ENCODE peak calls at places on chromosomes 7 and 10, in six cellular contexts. S is PC-3, U is choroid plexus epithelial cell, J is bronchial epithelial cell, Z is A549, V is astrocyte. K is an unnamed sample.

GRCh38 chr7:111678281-111678680 is 116.0 kb upstream of the IMMP2L start:
- DNase-seq in U (peak; percentile 61), J (peak; percentile 54), S (peak; percentile 51), V (peak; percentile 32), Z (no peak), K (peak; percentile 46)

GRCh38 chr10:48655426-48656240 is 29.0 kb upstream of the WDFY4 start:
- DNase-seq in Z (peak; percentile 62), J (peak; percentile 26), V (peak; percentile 44), U (peak; percentile 47), S (peak; percentile 74), K (peak; percentile 45)

GRCh38 chr10:43125881-43126731 is 12.1 kb upstream of the CSGALNACT2 start:
- DNase-seq in U (no peak), S (no peak), J (no peak), Z (no peak), V (no peak), K (no peak)

GRCh38 chr10:121188005-121188404 is 336.8 kb downstream of the WDR11 start:
- DNase-seq in V (no peak), Z (no peak), U (no peak), S (no peak), J (peak; percentile 58), K (peak; percentile 49)

GRCh38 chr10:126959906-126960685 is 54.9 kb downstream of the DOCK1 start:
- DNase-seq in V (no peak), Z (no peak), U (no peak), S (peak; percentile 55), J (no peak), K (no peak)

GRCh38 chr7:27189560-27190283 is 4.7 kb upstream of the HOXA11 start:
- DNase-seq in Z (no peak), S (peak; percentile 13), U (no peak), V (no peak), J (no peak), K (no peak)

GRCh38 chr7:81986745-81987470 is 217.1 kb upstream of the HGF start:
- DNase-seq in J (no peak), V (no peak), U (no peak), Z (no peak), S (no peak), K (no peak)

GRCh38 chr10:101958691-101959090 is 97.3 kb downstream of the ARMH3 start:
- DNase-seq in Z (no peak), U (no peak), S (no peak), V (no peak), J (no peak), K (no peak)

GRCh38 chr10:55043540-55043939 is 242.5 kb upstream of the PCDH15 start:
- DNase-seq in V (no peak), Z (no peak), S (no peak), U (no peak), J (no peak), K (no peak)

GRCh38 chr7:133645870-133646492 is 393.1 kb downstream of the EXOC4 start:
- DNase-seq in V (peak; percentile 6), S (peak; percentile 17), U (no peak), J (no peak), Z (no peak), K (peak; percentile 25)

GRCh38 chr10:124886195-124886594 is 55.7 kb upstream of the ZRANB1 start:
- DNase-seq in J (no peak), S (no peak), U (peak; percentile 10), V (no peak), Z (no peak), K (no peak)

GRCh38 chr7:158353606-158354570 is 233.7 kb downstream of the PTPRN2 start:
- DNase-seq in S (peak; percentile 61), Z (peak; percentile 44), J (peak; percentile 27), V (no peak), U (peak; percentile 51), K (peak; percentile 40)

GRCh38 chr10:118007773-118008172 is 39.0 kb downstream of the RAB11FIP2 start:
- DNase-seq in U (peak; percentile 41), Z (no peak), S (no peak), J (no peak), V (no peak), K (no peak)

GRCh38 chr7:17991866-17992648 is 35.6 kb downstream of the PRPS1L1 start:
- DNase-seq in J (no peak), S (no peak), Z (no peak), V (no peak), U (peak; percentile 17), K (no peak)

GRCh38 chr7:99498546-99498944 is 1.5 kb downstream of the ZNF394 start:
- DNase-seq in V (no peak), U (no peak), Z (no peak), J (no peak), S (peak; percentile 19), K (no peak)

GRCh38 chr7:12771378-12771877 is 84.0 kb downstream of the ARL4A start:
- DNase-seq in V (peak; percentile 88), J (no peak), S (no peak), U (peak; percentile 25), Z (no peak), K (peak; percentile 5)

GRCh38 chr10:132745971-132746370 is 40.0 kb downstream of the NKX6-2 start:
- DNase-seq in Z (no peak), J (no peak), S (no peak), U (no peak), V (no peak), K (no peak)

GRCh38 chr10:92756233-92757065 is 66.7 kb downstream of the HHEX start:
- DNase-seq in V (no peak), U (peak; percentile 46), Z (peak; percentile 25), J (peak; percentile 23), S (no peak), K (no peak)

GRCh38 chr10:89565180-89565579 is 29.8 kb upstream of the SLC16A12 start:
- DNase-seq in J (no peak), S (no peak), V (no peak), Z (no peak), U (no peak), K (no peak)

GRCh38 chr7:50404392-50404791 is 45.8 kb downstream of the FIGNL1 start:
- DNase-seq in J (no peak), S (no peak), U (peak; percentile 5), Z (peak; percentile 9), V (no peak), K (no peak)
- TF ChIP-seq CTCF in J (no peak), S (peak; percentile 28), U (peak; percentile 30), Z (no peak), V (no peak), K (no peak)

GRCh38 chr7:70573202-70573810 is 558.6 kb upstream of the GALNT17 start:
- DNase-seq in U (no peak), S (no peak), Z (no peak), V (peak; percentile 46), J (no peak), K (no peak)

GRCh38 chr7:70570029-70570428 is 561.9 kb upstream of the GALNT17 start:
- DNase-seq in U (no peak), S (no peak), Z (no peak), J (peak; percentile 52), V (no peak), K (peak; percentile 66)

GRCh38 chr7:70571986-70572385 is 560.0 kb upstream of the GALNT17 start:
- DNase-seq in J (no peak), S (no peak), Z (no peak), V (no peak), U (no peak), K (no peak)

GRCh38 chr7:70570961-70571360 is 561.0 kb upstream of the GALNT17 start:
- DNase-seq in U (no peak), J (no peak), Z (no peak), V (no peak), S (no peak), K (no peak)

GRCh38 chr7:70571403-70571911 is 560.5 kb upstream of the GALNT17 start:
- DNase-seq in J (peak; percentile 84), V (peak; percentile 82), S (no peak), Z (peak; percentile 55), U (peak; percentile 31), K (peak; percentile 83)
- H3K4me3 ChIP-seq in J (no peak overlapping the region), V (no peak overlapping the region), S (no peak overlapping the region), Z (no peak overlapping the region), U (no peak overlapping the region), K (no peak overlapping the region)

GRCh38 chr10:73414230-73414981 is 548 bp upstream of the ANXA7 start:
- DNase-seq in S (peak; percentile 83), Z (no peak), J (peak; percentile 86), U (peak; percentile 3), V (no peak), K (peak; percentile 84)

GRCh38 chr10:73410897-73411296 is 3.0 kb downstream of the ANXA7 start:
- DNase-seq in U (no peak), S (no peak), V (no peak), J (no peak), Z (no peak), K (no peak)

GRCh38 chr10:73413108-73413527 is 740 bp downstream of the ANXA7 start:
- DNase-seq in Z (peak; percentile 80), V (no peak), S (peak; percentile 96), J (peak; percentile 47), U (no peak), K (peak; percentile 41)

GRCh38 chr10:73416571-73416970 is 2.7 kb upstream of the ANXA7 start:
- DNase-seq in J (no peak), S (peak; percentile 98), U (no peak), V (no peak), Z (no peak), K (no peak)

DNA sequence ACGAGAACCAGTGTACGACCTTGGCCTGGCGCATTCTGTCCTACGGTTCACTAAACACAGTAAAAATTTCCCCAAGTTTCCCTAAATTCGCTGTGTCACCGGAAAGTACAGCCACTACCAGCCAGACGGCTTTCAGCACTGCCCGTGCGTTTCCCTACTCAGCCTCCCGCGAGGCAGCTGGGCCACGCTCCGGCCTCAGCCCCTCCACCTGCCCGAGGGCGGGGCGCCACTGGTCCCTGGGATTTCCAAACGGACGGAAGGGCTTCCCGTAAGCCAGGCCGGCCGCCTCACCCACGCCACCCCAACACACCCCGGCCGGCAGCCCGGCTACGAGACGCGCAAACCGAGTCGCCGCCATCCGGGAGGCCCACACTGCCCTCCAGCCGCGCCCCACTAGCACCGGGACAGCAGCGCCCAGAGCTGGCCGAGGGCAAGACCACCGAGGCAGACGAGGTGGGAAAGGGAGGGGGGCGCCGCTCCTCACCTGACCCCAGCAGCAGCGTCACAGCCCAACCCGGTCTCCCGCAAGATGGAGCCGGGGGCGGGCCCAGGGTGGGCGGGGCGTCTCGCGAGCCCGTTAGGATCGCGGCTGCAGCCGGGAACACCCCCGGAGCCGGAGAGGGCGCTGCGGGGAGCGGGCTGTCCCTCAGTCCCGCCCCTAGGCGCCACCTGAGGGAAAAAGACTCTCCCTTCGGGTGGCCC is at the start of gene ANXA7:
- DNase-seq in V (peak; percentile 63), J (peak; percentile 75), Z (peak; percentile 88), U (peak; percentile 86), S (peak; percentile 100), K (peak; percentile 91)
- TF ChIP-seq CTCF in V (no peak), J (peak; percentile 23), Z (peak; percentile 24), U (peak; percentile 28), S (peak; percentile 62), K (no peak)

DNA sequence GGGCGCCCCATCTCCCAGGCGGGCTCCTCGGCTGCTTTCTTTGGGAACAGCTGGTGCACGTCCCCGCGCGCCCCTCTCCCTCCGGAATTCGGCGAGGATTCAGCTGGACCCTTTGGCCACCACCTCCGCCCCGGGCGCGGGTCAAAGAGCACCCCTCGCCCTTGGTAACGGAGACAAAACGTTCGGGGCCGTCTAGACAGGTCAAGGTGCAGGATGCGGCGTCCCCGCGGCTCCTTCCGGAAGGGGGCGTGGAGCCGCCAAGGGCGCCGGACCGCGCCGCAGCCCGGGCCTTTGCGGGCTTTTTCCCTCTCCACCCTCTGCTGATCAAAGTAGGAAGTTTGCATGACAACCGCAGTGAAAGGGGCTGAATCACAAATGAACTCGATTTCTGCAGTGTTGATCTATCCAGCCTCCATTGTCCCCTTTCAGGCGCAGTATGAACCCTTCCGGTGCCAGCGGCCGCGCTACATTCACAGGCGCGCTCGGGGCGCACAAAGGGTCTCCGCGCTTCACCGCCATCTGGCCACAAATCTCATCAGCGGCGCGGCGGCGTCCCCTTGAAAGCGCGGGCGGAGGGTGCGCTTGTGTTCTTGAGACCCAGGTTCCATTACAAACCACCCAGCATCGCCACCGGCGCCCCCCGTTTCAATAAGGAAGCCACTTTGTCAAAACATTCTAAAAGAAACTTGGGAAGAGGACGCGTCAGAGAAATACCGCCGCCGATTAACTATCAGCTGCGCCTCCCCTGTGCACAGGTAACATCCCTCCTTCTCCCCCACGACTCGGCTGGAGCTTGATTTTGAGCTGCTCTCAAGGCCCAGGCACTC is 36.4 kb downstream of the CNPY1 start:
- DNase-seq in S (no peak), J (no peak), U (no peak), V (no peak), Z (no peak), K (no peak)
- H3K4me3 ChIP-seq in S (no peak overlapping the region), J (no peak overlapping the region), U (no peak overlapping the region), V (no peak overlapping the region), Z (no peak overlapping the region), K (no peak overlapping the region)

K was measured in epithelial cell of esophagus.